ENCODE peak calls at places on chromosomes 16 and 17, in seven cellular contexts. One of them, this sample, is unnamed.

GRCh38 chr17:2083613-2084128 is 28.8 kb downstream of the HIC1 start:
- DNase-seq in Panc1: no peak
- DNase-seq in upper lobe of left lung: no peak
- DNase-seq in sigmoid colon: no peak
- DNase-seq in stomach: no peak
- DNase-seq in HCT116: no peak
- DNase-seq in GM23338: no peak
- DNase-seq in this sample: no peak

GRCh38 chr16:72241930-72242329 is 70.0 kb upstream of the PMFBP1 start:
- DNase-seq in stomach: no peak
- DNase-seq in Panc1: peak
- DNase-seq in upper lobe of left lung: no peak
- DNase-seq in HCT116: peak
- DNase-seq in GM23338: peak
- DNase-seq in sigmoid colon: no peak
- DNase-seq in this sample: no peak

GRCh38 chr16:57969451-57970123 is 1.3 kb downstream of the CNGB1 start:
- DNase-seq in HCT116: no peak
- DNase-seq in upper lobe of left lung: peak
- DNase-seq in GM23338: no peak
- DNase-seq in Panc1: no peak
- DNase-seq in sigmoid colon: no peak
- DNase-seq in stomach: no peak
- DNase-seq in this sample: no peak

GRCh38 chr17:75813081-75814020 is 28.7 kb downstream of the UNK start:
- DNase-seq in sigmoid colon: no peak
- DNase-seq in HCT116: no peak
- DNase-seq in stomach: no peak
- DNase-seq in upper lobe of left lung: no peak
- DNase-seq in Panc1: no peak
- DNase-seq in GM23338: no peak
- DNase-seq in this sample: no peak

GRCh38 chr17:64387545-64388171 is 3.0 kb downstream of the PECAM1 start:
- DNase-seq in Panc1: no peak
- DNase-seq in GM23338: peak
- DNase-seq in sigmoid colon: peak
- DNase-seq in upper lobe of left lung: peak
- DNase-seq in stomach: no peak
- DNase-seq in HCT116: no peak
- DNase-seq in this sample: no peak

GRCh38 chr17:376936-377863 is 24.6 kb upstream of the RPH3AL start:
- DNase-seq in stomach: no peak
- DNase-seq in HCT116: no peak
- DNase-seq in GM23338: peak
- DNase-seq in upper lobe of left lung: no peak
- DNase-seq in sigmoid colon: no peak
- DNase-seq in Panc1: no peak
- DNase-seq in this sample: no peak

GRCh38 chr16:50473375-50473945 is 74.7 kb upstream of the NKD1 start:
- DNase-seq in GM23338: no peak
- DNase-seq in HCT116: no peak
- DNase-seq in sigmoid colon: no peak
- DNase-seq in stomach: no peak
- DNase-seq in upper lobe of left lung: no peak
- DNase-seq in Panc1: no peak
- DNase-seq in this sample: peak

GRCh38 chr16:10122026-10122425 is 60.2 kb downstream of the GRIN2A start:
- DNase-seq in GM23338: no peak
- DNase-seq in upper lobe of left lung: no peak
- DNase-seq in HCT116: no peak
- DNase-seq in sigmoid colon: no peak
- DNase-seq in Panc1: no peak
- DNase-seq in stomach: no peak
- DNase-seq in this sample: no peak

GRCh38 chr17:35376245-35376644 is 2.8 kb upstream of the SLFN11 start:
- DNase-seq in sigmoid colon: no peak
- DNase-seq in HCT116: no peak
- DNase-seq in Panc1: no peak
- DNase-seq in stomach: no peak
- DNase-seq in GM23338: no peak
- DNase-seq in upper lobe of left lung: no peak
- DNase-seq in this sample: no peak

GRCh38 chr17:50428831-50429424 is 2.9 kb downstream of the ACSF2 start:
- DNase-seq in upper lobe of left lung: no peak
- DNase-seq in HCT116: no peak
- DNase-seq in stomach: no peak
- DNase-seq in Panc1: no peak
- DNase-seq in sigmoid colon: no peak
- DNase-seq in GM23338: no peak
- DNase-seq in this sample: no peak

GRCh38 chr16:29745853-29746345 is at the start of gene C16orf54:
- DNase-seq in upper lobe of left lung: peak
- DNase-seq in Panc1: no peak
- DNase-seq in HCT116: no peak
- DNase-seq in sigmoid colon: peak
- DNase-seq in GM23338: peak
- DNase-seq in stomach: peak
- DNase-seq in this sample: peak

GRCh38 chr17:47323382-47324223 is at the start of gene EFCAB13:
- DNase-seq in GM23338: peak
- DNase-seq in stomach: peak
- DNase-seq in sigmoid colon: peak
- DNase-seq in HCT116: no peak
- DNase-seq in Panc1: peak
- DNase-seq in upper lobe of left lung: peak
- DNase-seq in this sample: peak

GRCh38 chr17:9817086-9817485 is 4.8 kb downstream of the GSG1L2 start:
- DNase-seq in HCT116: peak
- DNase-seq in upper lobe of left lung: no peak
- DNase-seq in GM23338: peak
- DNase-seq in stomach: peak
- DNase-seq in sigmoid colon: no peak
- DNase-seq in Panc1: no peak
- DNase-seq in this sample: no peak

GRCh38 chr17:31565652-31566051 is 174.2 kb downstream of the RAB11FIP4 start:
- DNase-seq in sigmoid colon: no peak
- DNase-seq in stomach: no peak
- DNase-seq in GM23338: no peak
- DNase-seq in Panc1: no peak
- DNase-seq in upper lobe of left lung: no peak
- DNase-seq in HCT116: no peak
- DNase-seq in this sample: no peak

GRCh38 chr17:42682400-42683384 is at the start of gene CNTNAP1:
- DNase-seq in stomach: peak
- DNase-seq in upper lobe of left lung: peak
- DNase-seq in HCT116: no peak
- DNase-seq in sigmoid colon: peak
- DNase-seq in GM23338: peak
- DNase-seq in Panc1: no peak
- DNase-seq in this sample: no peak

GRCh38 chr17:40524243-40524965 is 23.0 kb upstream of the TNS4 start:
- DNase-seq in stomach: no peak
- DNase-seq in sigmoid colon: no peak
- DNase-seq in Panc1: no peak
- DNase-seq in GM23338: no peak
- DNase-seq in HCT116: no peak
- DNase-seq in upper lobe of left lung: no peak
- DNase-seq in this sample: peak

GRCh38 chr17:82985973-82986372 is 93.4 kb upstream of the METRNL start:
- DNase-seq in Panc1: no peak
- DNase-seq in GM23338: peak
- DNase-seq in upper lobe of left lung: peak
- DNase-seq in HCT116: no peak
- DNase-seq in stomach: peak
- DNase-seq in sigmoid colon: no peak
- DNase-seq in this sample: no peak

GRCh38 chr17:50347894-50348291 is 2.0 kb downstream of the XYLT2 start:
- DNase-seq in GM23338: no peak
- DNase-seq in sigmoid colon: no peak
- DNase-seq in Panc1: no peak
- DNase-seq in stomach: no peak
- DNase-seq in upper lobe of left lung: no peak
- DNase-seq in HCT116: no peak
- DNase-seq in this sample: no peak

GRCh38 chr17:75876938-75877751 is 1.2 kb downstream of the TRIM47 start:
- DNase-seq in upper lobe of left lung: peak
- DNase-seq in HCT116: peak
- DNase-seq in sigmoid colon: peak
- DNase-seq in Panc1: no peak
- DNase-seq in GM23338: peak
- DNase-seq in stomach: peak
- DNase-seq in this sample: peak

GRCh38 chr16:85042606-85043005 is 15.0 kb downstream of the KIAA0513 start:
- DNase-seq in sigmoid colon: no peak
- DNase-seq in HCT116: no peak
- DNase-seq in Panc1: no peak
- DNase-seq in GM23338: no peak
- DNase-seq in stomach: no peak
- DNase-seq in upper lobe of left lung: no peak
- DNase-seq in this sample: no peak

GRCh38 chr16:66014221-66014620 is 352.3 kb upstream of the CDH5 start:
- DNase-seq in GM23338: no peak
- DNase-seq in stomach: no peak
- DNase-seq in sigmoid colon: no peak
- DNase-seq in Panc1: no peak
- DNase-seq in HCT116: no peak
- DNase-seq in upper lobe of left lung: no peak
- DNase-seq in this sample: no peak

GRCh38 chr17:45575126-45575885 is 84.8 kb upstream of the PLEKHM1 start:
- DNase-seq in sigmoid colon: no peak
- DNase-seq in GM23338: peak
- DNase-seq in upper lobe of left lung: no peak
- DNase-seq in Panc1: no peak
- DNase-seq in HCT116: no peak
- DNase-seq in stomach: no peak
- DNase-seq in this sample: no peak

GRCh38 chr16:81758376-81758775 is 20.7 kb upstream of the PLCG2 start:
- DNase-seq in GM23338: no peak
- DNase-seq in stomach: no peak
- DNase-seq in upper lobe of left lung: no peak
- DNase-seq in sigmoid colon: no peak
- DNase-seq in Panc1: no peak
- DNase-seq in HCT116: peak
- DNase-seq in this sample: no peak

GRCh38 chr16:61323456-61323855 is 712.8 kb downstream of the CDH8 start:
- DNase-seq in stomach: no peak
- DNase-seq in GM23338: no peak
- DNase-seq in sigmoid colon: no peak
- DNase-seq in Panc1: no peak
- DNase-seq in upper lobe of left lung: no peak
- DNase-seq in HCT116: no peak
- DNase-seq in this sample: no peak

GRCh38 chr17:32485261-32485955 is 1.4 kb upstream of the CDK5R1 start:
- DNase-seq in sigmoid colon: no peak
- DNase-seq in HCT116: no peak
- DNase-seq in upper lobe of left lung: no peak
- DNase-seq in stomach: no peak
- DNase-seq in GM23338: no peak
- DNase-seq in Panc1: no peak
- DNase-seq in this sample: no peak

DNA sequence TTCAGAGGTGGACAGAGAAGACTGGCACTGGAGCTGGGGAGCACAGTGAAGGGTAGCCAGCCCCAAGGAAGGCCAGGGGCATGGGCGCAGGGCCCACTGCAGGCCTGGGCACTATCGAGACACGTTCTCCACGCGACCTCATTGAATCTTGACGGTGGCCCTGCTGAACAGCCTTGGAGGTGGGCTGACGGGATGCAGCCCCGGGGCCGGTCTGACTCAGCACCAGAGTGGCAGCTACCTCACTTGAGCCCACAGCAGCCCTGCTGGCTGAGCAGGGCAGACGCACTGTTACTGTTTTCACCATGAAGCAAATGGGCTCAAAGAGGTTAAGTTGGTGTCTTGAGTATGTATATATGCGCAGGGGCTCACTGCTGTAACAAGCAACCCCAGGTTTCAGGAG is 78.8 kb upstream of the FOXF1 start:
- DNase-seq in GM23338: peak
- DNase-seq in HCT116: no peak
- DNase-seq in upper lobe of left lung: peak
- DNase-seq in Panc1: no peak
- DNase-seq in sigmoid colon: no peak
- DNase-seq in stomach: no peak
- DNase-seq in this sample: no peak
- H3K27ac ChIP-seq in GM23338: no peak
- H3K27ac ChIP-seq in HCT116: no peak
- H3K27ac ChIP-seq in upper lobe of left lung: no peak
- H3K27ac ChIP-seq in Panc1: no peak
- H3K27ac ChIP-seq in sigmoid colon: peak
- H3K27ac ChIP-seq in stomach: peak
- H3K27ac ChIP-seq in this sample: no peak

GRCh38 chr17:73340093-73340596 is 28.3 kb upstream of the CDC42EP4 start:
- DNase-seq in sigmoid colon: peak
- DNase-seq in stomach: peak
- DNase-seq in GM23338: no peak
- DNase-seq in HCT116: peak
- DNase-seq in Panc1: no peak
- DNase-seq in upper lobe of left lung: no peak
- DNase-seq in this sample: peak
- TF ChIP-seq POLR2AphosphoS5 in sigmoid colon: peak
- TF ChIP-seq POLR2AphosphoS5 in stomach: peak
- TF ChIP-seq POLR2AphosphoS5 in GM23338: no peak
- TF ChIP-seq POLR2AphosphoS5 in HCT116: peak
- TF ChIP-seq POLR2AphosphoS5 in Panc1: no peak
- TF ChIP-seq POLR2AphosphoS5 in upper lobe of left lung: no peak
- TF ChIP-seq POLR2AphosphoS5 in this sample: no peak

GRCh38 chr17:48529191-48529979 is 1.4 kb downstream of the HOXB1 start:
- DNase-seq in upper lobe of left lung: peak
- DNase-seq in GM23338: no peak
- DNase-seq in Panc1: no peak
- DNase-seq in HCT116: no peak
- DNase-seq in sigmoid colon: no peak
- DNase-seq in stomach: no peak
- DNase-seq in this sample: no peak

GRCh38 chr17:48530208-48530886 is 464 bp downstream of the HOXB1 start:
- DNase-seq in stomach: no peak
- DNase-seq in HCT116: no peak
- DNase-seq in sigmoid colon: no peak
- DNase-seq in Panc1: no peak
- DNase-seq in upper lobe of left lung: peak
- DNase-seq in GM23338: no peak
- DNase-seq in this sample: no peak

GRCh38 chr17:48528153-48528912 is 2.5 kb downstream of the HOXB1 start:
- DNase-seq in upper lobe of left lung: no peak
- DNase-seq in sigmoid colon: no peak
- DNase-seq in stomach: no peak
- DNase-seq in GM23338: peak
- DNase-seq in HCT116: no peak
- DNase-seq in Panc1: no peak
- DNase-seq in this sample: no peak

GRCh38 chr17:48526986-48527741 is 3.6 kb downstream of the HOXB1 start:
- DNase-seq in HCT116: no peak
- DNase-seq in Panc1: no peak
- DNase-seq in sigmoid colon: no peak
- DNase-seq in GM23338: peak
- DNase-seq in stomach: no peak
- DNase-seq in upper lobe of left lung: peak
- DNase-seq in this sample: no peak

GRCh38 chr17:48527742-48528028 is 3.1 kb downstream of the HOXB1 start:
- DNase-seq in HCT116: no peak
- DNase-seq in sigmoid colon: no peak
- DNase-seq in stomach: no peak
- DNase-seq in Panc1: no peak
- DNase-seq in GM23338: no peak
- DNase-seq in upper lobe of left lung: no peak
- DNase-seq in this sample: no peak
- H3K27ac ChIP-seq in HCT116: no peak
- H3K27ac ChIP-seq in sigmoid colon: peak
- H3K27ac ChIP-seq in stomach: no peak
- H3K27ac ChIP-seq in Panc1: no peak
- H3K27ac ChIP-seq in GM23338: no peak
- H3K27ac ChIP-seq in upper lobe of left lung: no peak
- H3K27ac ChIP-seq in this sample: no peak

GRCh38 chr17:7462474-7463367 is 16.7 kb downstream of the ZBTB4 start:
- DNase-seq in stomach: no peak
- DNase-seq in upper lobe of left lung: peak
- DNase-seq in sigmoid colon: no peak
- DNase-seq in Panc1: no peak
- DNase-seq in HCT116: no peak
- DNase-seq in GM23338: no peak
- DNase-seq in this sample: no peak
- TF ChIP-seq POLR2AphosphoS5 in stomach: no peak
- TF ChIP-seq POLR2AphosphoS5 in upper lobe of left lung: no peak
- TF ChIP-seq POLR2AphosphoS5 in sigmoid colon: no peak
- TF ChIP-seq POLR2AphosphoS5 in Panc1: no peak
- TF ChIP-seq POLR2AphosphoS5 in HCT116: no peak
- TF ChIP-seq POLR2AphosphoS5 in GM23338: no peak
- TF ChIP-seq POLR2AphosphoS5 in this sample: no peak